ENCODE peak calls at places on chromosomes 3 and 15, in seven cellular contexts. T is progenitor cell of endocrine pancreas, Z is transverse colon, Y is testis, B is fibroblast of villous mesenchyme, E is uterus, H is keratinocyte. L is an unnamed sample.
A peak's percentile ranks its signal among the peaks of the same experiment; 100 is the strongest.

GRCh38 chr3:194485471-194485875 is 1.3 kb downstream of the ATP13A3 start:
- DNase-seq in H (no peak), T (no peak), Z (no peak), Y (no peak), B (peak; percentile 54), E (no peak), L (no peak)

GRCh38 chr3:111714305-111714704 is 119.2 kb upstream of the ZBED2 start:
- DNase-seq in T (no peak), H (no peak), Z (no peak), Y (no peak), B (no peak), E (no peak), L (no peak)

GRCh38 chr15:90869601-90870353 is 1.4 kb downstream of the FURIN start:
- DNase-seq in Z (peak; percentile 60), B (peak; percentile 87), E (peak; percentile 41), T (no peak), H (peak; percentile 92), Y (peak; percentile 48), L (no peak)

GRCh38 chr15:100572362-100572983 is 29.5 kb downstream of the LINS1 start:
- DNase-seq in Y (no peak), H (no peak), B (peak; percentile 20), Z (no peak), T (no peak), E (no peak), L (no peak)

GRCh38 chr3:33233884-33234283 is 15.3 kb upstream of the SUSD5 start:
- DNase-seq in Y (no peak), T (no peak), H (no peak), B (no peak), E (no peak), Z (no peak), L (no peak)

GRCh38 chr15:88695595-88696186 is 56.9 kb downstream of the ISG20 start:
- DNase-seq in E (no peak), B (no peak), H (no peak), T (no peak), Z (no peak), Y (no peak), L (no peak)

GRCh38 chr3:195117978-195118581 is 152.9 kb downstream of the XXYLT1 start:
- DNase-seq in Y (no peak), Z (peak; percentile 56), B (peak; percentile 14), H (no peak), E (no peak), T (no peak), L (no peak)

GRCh38 chr3:31008986-31009385 is 114.5 kb upstream of the GADL1 start:
- DNase-seq in E (no peak), B (peak; percentile 48), Z (no peak), H (peak; percentile 70), T (no peak), Y (no peak), L (no peak)

GRCh38 chr3:66200147-66200546 is 20.7 kb upstream of the SLC25A26 start:
- DNase-seq in Z (no peak), E (no peak), B (no peak), H (no peak), T (no peak), Y (no peak), L (no peak)

GRCh38 chr3:192054881-192055280 is 593.9 kb downstream of the PYDC2 start:
- DNase-seq in Z (no peak), B (no peak), E (no peak), H (no peak), Y (no peak), T (no peak), L (no peak)

GRCh38 chr3:129122697-129123055 is 1.1 kb upstream of the RAB43 start:
- DNase-seq in B (peak; percentile 33), T (no peak), E (peak; percentile 41), Z (peak; percentile 20), Y (peak; percentile 50), H (no peak), L (no peak)

GRCh38 chr3:133426721-133427120 is 26.9 kb downstream of the BFSP2 start:
- DNase-seq in H (no peak), Z (no peak), T (no peak), Y (no peak), E (no peak), B (no peak), L (no peak)

GRCh38 chr15:68734886-68735285 is 85.8 kb downstream of the ANP32A start:
- DNase-seq in H (no peak), Y (no peak), B (no peak), T (no peak), Z (no peak), E (no peak), L (no peak)

GRCh38 chr3:194184265-194184751 is 48.4 kb downstream of the HES1 start:
- DNase-seq in B (no peak), Z (no peak), E (no peak), T (no peak), Y (no peak), H (no peak), L (no peak)

GRCh38 chr15:26157081-26157480 is 294.0 kb upstream of the ATP10A start:
- DNase-seq in E (no peak), B (no peak), Z (no peak), H (no peak), T (no peak), Y (no peak), L (no peak)

GRCh38 chr3:88000853-88001252 is 58.0 kb downstream of the CGGBP1 start:
- DNase-seq in B (peak; percentile 11), Y (peak; percentile 48), Z (peak; percentile 11), H (no peak), T (no peak), E (no peak), L (no peak)

GRCh38 chr15:98713585-98714001 is 65.3 kb downstream of the IGF1R start:
- DNase-seq in B (no peak), H (no peak), E (no peak), T (no peak), Z (peak; percentile 41), Y (no peak), L (no peak)

GRCh38 chr3:170494766-170495165 is 76.1 kb downstream of the CLDN11 start:
- DNase-seq in B (no peak), H (no peak), Z (no peak), T (no peak), Y (no peak), E (peak; percentile 31), L (peak; percentile 61)

GRCh38 chr3:62041681-62042080 is 331.7 kb downstream of the FEZF2 start:
- DNase-seq in B (no peak), T (no peak), H (no peak), E (no peak), Z (no peak), Y (no peak), L (no peak)

GRCh38 chr3:177776656-177777055 is 579.4 kb upstream of the TBL1XR1 start:
- DNase-seq in E (no peak), B (peak; percentile 36), T (no peak), Z (no peak), Y (no peak), H (peak; percentile 96), L (no peak)

GRCh38 chr15:40338921-40339620 is 1.7 kb downstream of the CCDC9B start:
- DNase-seq in H (peak; percentile 89), Y (peak; percentile 88), B (peak; percentile 67), Z (peak; percentile 35), E (peak; percentile 56), T (no peak), L (no peak)

DNA sequence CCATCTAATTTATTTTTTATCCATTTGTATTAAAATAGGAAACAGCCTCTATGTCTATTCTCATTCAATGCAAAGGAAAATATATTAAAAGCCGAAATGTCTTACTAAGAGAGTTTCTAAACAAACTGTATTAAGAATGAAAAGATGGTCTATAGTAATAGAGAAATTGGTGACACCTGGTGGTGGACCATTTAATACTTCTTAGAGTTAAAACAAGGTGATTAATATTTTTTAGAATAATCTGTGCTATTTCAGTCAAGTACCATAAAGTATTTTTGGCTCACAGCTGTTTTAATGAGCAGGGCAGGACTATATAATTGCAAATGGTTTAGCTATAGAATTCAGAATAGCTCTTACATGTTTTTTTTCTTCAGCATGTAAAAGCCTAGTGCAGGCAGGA is 55.7 kb downstream of the SYNPR start:
- DNase-seq in H (no peak), E (no peak), Y (no peak), B (peak; percentile 28), T (no peak), Z (no peak), L (no peak)
- TF ChIP-seq CTCF in H (no peak), E (no peak), Y (no peak), B (peak; percentile 13), T (peak; percentile 50), Z (no peak), L (no peak)

GRCh38 chr3:155496206-155496605 is 202.7 kb upstream of the STRIT1 start:
- DNase-seq in E (no peak), B (no peak), Y (peak; percentile 60), H (no peak), T (no peak), Z (no peak), L (no peak)

GRCh38 chr3:155494332-155494731 is 200.8 kb upstream of the STRIT1 start:
- DNase-seq in T (no peak), H (no peak), Z (no peak), E (no peak), Y (no peak), B (no peak), L (no peak)

GRCh38 chr3:155495387-155495786 is 201.9 kb upstream of the STRIT1 start:
- DNase-seq in E (no peak), Z (no peak), B (no peak), T (no peak), H (no peak), Y (no peak), L (no peak)

GRCh38 chr3:155492841-155493240 is 199.4 kb upstream of the STRIT1 start:
- DNase-seq in E (no peak), Z (no peak), H (no peak), Y (no peak), B (no peak), T (no peak), L (no peak)

GRCh38 chr3:155491696-155492095 is 198.2 kb upstream of the STRIT1 start:
- DNase-seq in H (no peak), B (no peak), Z (no peak), E (no peak), T (no peak), Y (no peak), L (no peak)
- TF ChIP-seq CTCF in H (no peak), B (peak; percentile 7), Z (no peak), E (no peak), T (no peak), Y (no peak), L (no peak)

GRCh38 chr3:179263134-179263533 is 12.2 kb upstream of the KCNMB3 start:
- DNase-seq in H (no peak), Z (no peak), B (no peak), Y (no peak), T (no peak), E (no peak), L (peak; percentile 17)

GRCh38 chr3:179264456-179264855 is 13.5 kb upstream of the KCNMB3 start:
- DNase-seq in E (no peak), Y (no peak), T (no peak), H (no peak), Z (no peak), B (no peak), L (no peak)

GRCh38 chr3:179265092-179265491 is 14.2 kb upstream of the KCNMB3 start:
- DNase-seq in T (no peak), H (no peak), B (no peak), Y (no peak), E (no peak), Z (no peak), L (no peak)

GRCh38 chr3:179258820-179259219 is 7.9 kb upstream of the KCNMB3 start:
- DNase-seq in H (no peak), T (no peak), E (no peak), Y (no peak), B (no peak), Z (no peak), L (no peak)

GRCh38 chr3:179260949-179261765 is 10.2 kb upstream of the KCNMB3 start:
- DNase-seq in T (peak; percentile 51), B (peak; percentile 66), E (peak; percentile 78), H (no peak), Y (peak; percentile 74), Z (peak; percentile 79), L (peak; percentile 86)
- TF ChIP-seq CTCF in T (no peak), B (no peak), E (no peak), H (no peak), Y (no peak), Z (no peak), L (no peak)

GRCh38 chr15:60740787-60741354 is 261.9 kb upstream of the ICE2 start:
- DNase-seq in E (no peak), H (no peak), T (no peak), Z (no peak), B (peak; percentile 61), Y (no peak), L (no peak)
- TF ChIP-seq CTCF in E (no peak), H (no peak), T (no peak), Z (no peak), B (no peak), Y (no peak), L (no peak)

L was measured in ovary.